ENCODE peak calls at places on chromosomes 16 and 17, in eight cellular contexts. A, V, R, B, S, Y, T and E are unnamed samples.

GRCh38 chr17:17971431-17972125 is 622 bp downstream of the TOM1L2 start:
- DNase-seq in A (no peak), V (peak; percentile 21), R (no peak), B (peak; percentile 21), S (peak; percentile 74), Y (no peak), T (peak; percentile 59), E (peak; percentile 63)

GRCh38 chr16:84891149-84891795 is 71.5 kb downstream of the CRISPLD2 start:
- DNase-seq in A (no peak), V (no peak), R (no peak), B (no peak), S (no peak), Y (no peak), T (no peak), E (no peak)

GRCh38 chr16:5826332-5826731 is 728.7 kb upstream of the EEF2KMT start:
- DNase-seq in A (no peak), V (no peak), R (no peak), B (no peak), S (no peak), Y (no peak), T (no peak), E (no peak)

GRCh38 chr16:79532785-79533184 is 67.8 kb downstream of the MAF start:
- DNase-seq in A (peak; percentile 19), V (no peak), R (peak; percentile 43), B (no peak), S (no peak), Y (no peak), T (no peak), E (no peak)

GRCh38 chr16:9258423-9259051 is 167.1 kb downstream of the HAPSTR1 start:
- DNase-seq in A (peak; percentile 32), V (peak; percentile 3), R (peak; percentile 49), B (peak; percentile 7), S (no peak), Y (no peak), T (peak; percentile 51), E (peak; percentile 27)

GRCh38 chr16:2520784-2521577 is 810 bp downstream of the AMDHD2 start:
- DNase-seq in A (peak; percentile 86), V (no peak), R (peak; percentile 57), B (no peak), S (no peak), Y (no peak), T (peak; percentile 90), E (peak; percentile 73)

GRCh38 chr16:24541534-24541933 is 2.2 kb downstream of the RBBP6 start:
- DNase-seq in A (no peak), V (peak; percentile 23), R (no peak), B (no peak), S (no peak), Y (no peak), T (no peak), E (no peak)

GRCh38 chr17:15490634-15491261 is 23.3 kb upstream of the CDRT4 start:
- DNase-seq in A (no peak), V (peak; percentile 93), R (no peak), B (no peak), S (peak; percentile 85), Y (peak; percentile 60), T (peak; percentile 90), E (peak; percentile 77)

GRCh38 chr17:51298508-51299371 is 38.4 kb downstream of the UTP18 start:
- DNase-seq in A (peak; percentile 31), V (peak; percentile 37), R (peak; percentile 61), B (no peak), S (no peak), Y (no peak), T (no peak), E (no peak)

GRCh38 chr17:38885044-38885727 is 15.3 kb downstream of the LASP1 start:
- DNase-seq in A (no peak), V (no peak), R (no peak), B (no peak), S (no peak), Y (no peak), T (peak; percentile 82), E (no peak)

GRCh38 chr17:38885728-38886642 is 16.1 kb downstream of the LASP1 start:
- DNase-seq in A (no peak), V (no peak), R (no peak), B (no peak), S (no peak), Y (no peak), T (no peak), E (no peak)

GRCh38 chr17:38881600-38882191 is 11.8 kb downstream of the LASP1 start:
- DNase-seq in A (no peak), V (peak; percentile 47), R (no peak), B (no peak), S (no peak), Y (no peak), T (peak; percentile 69), E (no peak)

GRCh38 chr17:38886643-38887010 is 16.8 kb downstream of the LASP1 start:
- DNase-seq in A (no peak), V (no peak), R (no peak), B (no peak), S (no peak), Y (no peak), T (peak; percentile 80), E (no peak)

DNA sequence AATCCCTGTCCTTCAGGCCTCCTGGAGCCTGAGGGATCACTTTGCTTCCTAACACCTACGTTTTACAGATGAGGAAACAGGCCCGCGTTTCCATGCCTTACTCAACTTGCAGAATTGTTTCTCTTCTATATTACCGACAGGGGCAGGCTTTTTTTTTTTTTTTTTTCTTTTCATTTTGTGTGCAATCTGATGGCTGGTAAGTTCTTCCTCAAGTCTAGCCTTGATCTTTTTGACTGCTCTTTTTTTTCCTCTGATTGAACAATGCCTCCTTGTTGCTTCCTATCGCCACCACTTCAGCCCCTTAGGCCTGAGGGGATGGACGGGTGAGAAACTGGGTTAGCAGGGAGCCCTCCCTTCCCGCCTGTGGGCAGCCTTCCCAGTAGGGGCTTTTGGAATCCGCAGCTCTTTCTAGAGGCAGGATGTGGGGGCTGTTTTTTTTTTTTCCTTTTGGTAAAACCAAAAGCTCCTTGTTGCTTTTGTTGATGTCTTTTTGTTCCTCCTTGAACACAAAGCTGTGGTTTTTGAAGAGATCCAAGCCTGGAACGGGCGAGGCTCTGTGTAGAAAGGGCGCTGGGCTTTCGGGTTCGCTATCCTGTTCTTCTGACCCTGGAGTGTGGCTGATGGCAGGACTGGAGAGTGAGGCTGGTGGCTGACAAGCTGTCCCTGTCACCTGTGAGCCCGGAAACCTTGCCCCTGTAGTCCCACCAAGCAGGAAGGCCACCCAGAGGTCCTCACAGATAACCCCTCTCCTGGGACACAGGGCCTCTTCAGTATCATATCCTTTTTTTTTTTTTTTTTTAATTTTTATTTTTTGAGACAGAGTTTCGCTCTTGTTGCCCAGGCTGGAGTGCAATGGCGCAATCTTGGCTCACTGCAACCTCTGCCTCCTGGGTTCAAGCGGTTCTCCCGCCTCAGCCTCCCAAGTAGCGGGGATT is 14.0 kb downstream of the LASP1 start:
- DNase-seq in A (no peak), V (no peak), R (no peak), B (no peak), S (no peak), Y (no peak), T (no peak), E (no peak)
- TF ChIP-seq CTCF in A (no peak), V (no peak), R (no peak), B (no peak), S (no peak), Y (no peak), T (no peak), E (no peak)

DNA sequence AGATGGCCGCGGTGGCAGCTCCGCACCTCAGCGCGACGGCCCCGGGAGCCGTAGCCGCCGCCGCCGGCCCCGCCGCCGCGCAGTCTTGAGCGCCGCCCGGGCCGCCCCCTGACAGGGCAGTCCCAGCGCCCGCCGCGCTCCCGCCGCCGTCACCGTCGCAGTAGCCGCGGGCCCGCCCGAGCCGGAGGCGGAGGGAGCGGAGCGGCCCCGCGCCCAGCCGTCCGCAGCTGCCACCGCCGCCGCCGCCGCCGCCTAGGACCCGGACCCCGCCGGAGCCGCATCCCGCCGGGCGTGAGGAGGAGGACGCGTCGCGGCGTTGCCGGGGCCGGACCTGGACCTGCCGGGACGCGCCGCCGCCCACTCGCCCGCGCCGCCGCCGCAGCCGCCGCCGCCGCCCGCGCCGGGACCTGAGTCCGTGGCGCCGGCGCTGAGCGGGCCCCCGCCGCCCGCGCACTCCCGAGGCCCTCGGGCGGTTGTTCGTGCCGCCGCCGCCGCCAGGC is 263 bp downstream of the TNRC6C start:
- DNase-seq in A (peak; percentile 7), V (no peak), R (no peak), B (no peak), S (no peak), Y (no peak), T (no peak), E (no peak)
- TF ChIP-seq CTCF in A (no peak), V (no peak), R (no peak), B (no peak), S (no peak), Y (no peak), T (no peak), E (no peak)

DNA sequence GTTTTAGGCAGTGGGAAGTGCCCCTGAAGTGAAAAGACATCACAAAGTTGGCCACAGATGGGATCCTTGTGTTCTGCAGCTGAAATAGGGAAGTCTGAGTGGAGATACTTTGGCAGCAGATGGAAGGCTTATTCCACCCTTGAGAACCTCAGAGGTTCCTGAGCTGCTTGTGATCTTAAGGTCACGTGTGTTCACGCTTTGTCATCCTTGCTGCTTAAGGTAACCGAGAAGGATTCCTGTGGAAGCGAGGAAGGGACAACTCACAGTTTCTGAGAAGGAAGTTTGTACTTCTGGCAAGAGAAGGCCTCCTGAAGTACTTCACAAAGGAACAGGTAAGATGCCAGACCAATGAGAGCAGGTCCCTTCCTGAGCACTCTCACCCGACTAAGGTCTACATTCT is 12.2 kb downstream of the ADAP2 start:
- DNase-seq in A (no peak), V (no peak), R (no peak), B (no peak), S (no peak), Y (no peak), T (no peak), E (no peak)
- TF ChIP-seq CTCF in A (no peak), V (no peak), R (no peak), B (no peak), S (no peak), Y (no peak), T (no peak), E (no peak)

GRCh38 chr17:67573987-67574657 is 143.6 kb upstream of the NOL11 start:
- DNase-seq in A (no peak), V (no peak), R (no peak), B (no peak), S (no peak), Y (no peak), T (no peak), E (no peak)

GRCh38 chr17:67576471-67576870 is 141.3 kb upstream of the NOL11 start:
- DNase-seq in A (no peak), V (no peak), R (no peak), B (no peak), S (no peak), Y (no peak), T (no peak), E (no peak)

GRCh38 chr17:67574658-67575293 is 143.0 kb upstream of the NOL11 start:
- DNase-seq in A (no peak), V (no peak), R (no peak), B (no peak), S (no peak), Y (no peak), T (no peak), E (no peak)

GRCh38 chr17:67577429-67577828 is 140.3 kb upstream of the NOL11 start:
- DNase-seq in A (no peak), V (no peak), R (no peak), B (no peak), S (no peak), Y (no peak), T (no peak), E (no peak)

DNA sequence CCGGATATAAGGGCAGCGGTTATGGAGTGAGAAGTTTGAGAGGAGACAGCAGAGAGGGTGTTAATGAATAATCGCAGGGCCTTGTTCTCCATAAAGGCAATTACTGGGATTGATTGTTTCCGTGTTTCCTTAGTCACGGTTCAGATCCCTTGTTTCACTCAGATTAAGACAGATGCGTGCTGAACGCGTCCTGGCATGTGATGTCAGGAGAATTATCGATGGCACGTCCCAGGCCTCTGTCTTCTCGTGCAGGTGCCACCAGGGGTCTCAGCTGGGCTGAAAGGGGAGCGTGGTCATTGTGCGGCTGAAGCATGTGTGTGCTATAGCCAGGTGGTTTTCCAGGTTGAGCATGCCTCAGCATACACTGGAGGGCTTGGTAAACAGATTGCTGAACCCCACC is 142.4 kb upstream of the NOL11 start:
- DNase-seq in A (no peak), V (no peak), R (no peak), B (peak; percentile 20), S (no peak), Y (no peak), T (peak; percentile 53), E (no peak)
- TF ChIP-seq CTCF in A (no peak), V (no peak), R (no peak), B (no peak), S (no peak), Y (no peak), T (no peak), E (no peak)